ENCODE peak calls at places on chromosomes 6 and 20, in six cellular contexts. One of them, this sample, is unnamed.

GRCh38 chr6:161273356-161273751 is 507 bp downstream of the AGPAT4 start:
- DNase-seq in NCI-H345: no peak
- DNase-seq in tibial artery: no peak
- DNase-seq in non-pigmented ciliary epithelial cell: no peak
- DNase-seq in NK-92 treated with Interleukin-12 subunit alpha and Interleukin-12 subunit beta, amount 100 ng/mL, for 24 hours: no peak
- DNase-seq in effector memory CD4-positive, alpha-beta T cell: peak; percentile 27
- DNase-seq in this sample: no peak

GRCh38 chr6:142913036-142913510 is 31.9 kb downstream of the HIVEP2 start:
- DNase-seq in NCI-H345: no peak
- DNase-seq in tibial artery: no peak
- DNase-seq in non-pigmented ciliary epithelial cell: no peak
- DNase-seq in NK-92 treated with Interleukin-12 subunit alpha and Interleukin-12 subunit beta, amount 100 ng/mL, for 24 hours: no peak
- DNase-seq in effector memory CD4-positive, alpha-beta T cell: no peak
- DNase-seq in this sample: no peak

GRCh38 chr6:79468587-79468986 is 68.6 kb downstream of the LCA5 start:
- DNase-seq in NCI-H345: no peak
- DNase-seq in tibial artery: no peak
- DNase-seq in non-pigmented ciliary epithelial cell: no peak
- DNase-seq in NK-92 treated with Interleukin-12 subunit alpha and Interleukin-12 subunit beta, amount 100 ng/mL, for 24 hours: no peak
- DNase-seq in effector memory CD4-positive, alpha-beta T cell: no peak
- DNase-seq in this sample: no peak

GRCh38 chr6:41531591-41532582 is 14.3 kb upstream of the FOXP4 start:
- DNase-seq in NCI-H345: peak; percentile 72
- DNase-seq in tibial artery: no peak
- DNase-seq in non-pigmented ciliary epithelial cell: peak; percentile 27
- DNase-seq in NK-92 treated with Interleukin-12 subunit alpha and Interleukin-12 subunit beta, amount 100 ng/mL, for 24 hours: peak; percentile 68
- DNase-seq in effector memory CD4-positive, alpha-beta T cell: no peak
- DNase-seq in this sample: no peak

GRCh38 chr20:47557791-47558190 is 56.1 kb downstream of the NCOA3 start:
- DNase-seq in NCI-H345: no peak
- DNase-seq in tibial artery: no peak
- DNase-seq in non-pigmented ciliary epithelial cell: no peak
- DNase-seq in NK-92 treated with Interleukin-12 subunit alpha and Interleukin-12 subunit beta, amount 100 ng/mL, for 24 hours: no peak
- DNase-seq in effector memory CD4-positive, alpha-beta T cell: no peak
- DNase-seq in this sample: no peak

GRCh38 chr20:3041818-3042504 is 1.5 kb upstream of the GNRH2 start:
- DNase-seq in NCI-H345: peak; percentile 72
- DNase-seq in tibial artery: no peak
- DNase-seq in non-pigmented ciliary epithelial cell: no peak
- DNase-seq in NK-92 treated with Interleukin-12 subunit alpha and Interleukin-12 subunit beta, amount 100 ng/mL, for 24 hours: no peak
- DNase-seq in effector memory CD4-positive, alpha-beta T cell: no peak
- DNase-seq in this sample: no peak

GRCh38 chr6:47413752-47414516 is 63.7 kb upstream of the CD2AP start:
- DNase-seq in NCI-H345: peak; percentile 56
- DNase-seq in tibial artery: no peak
- DNase-seq in non-pigmented ciliary epithelial cell: no peak
- DNase-seq in NK-92 treated with Interleukin-12 subunit alpha and Interleukin-12 subunit beta, amount 100 ng/mL, for 24 hours: no peak
- DNase-seq in effector memory CD4-positive, alpha-beta T cell: peak; percentile 2
- DNase-seq in this sample: no peak

GRCh38 chr20:40326794-40327193 is 362.2 kb downstream of the MAFB start:
- DNase-seq in NCI-H345: no peak
- DNase-seq in tibial artery: no peak
- DNase-seq in non-pigmented ciliary epithelial cell: no peak
- DNase-seq in NK-92 treated with Interleukin-12 subunit alpha and Interleukin-12 subunit beta, amount 100 ng/mL, for 24 hours: no peak
- DNase-seq in effector memory CD4-positive, alpha-beta T cell: no peak
- DNase-seq in this sample: no peak

GRCh38 chr6:122077603-122078002 is 321.8 kb upstream of the HSF2 start:
- DNase-seq in NCI-H345: no peak
- DNase-seq in tibial artery: no peak
- DNase-seq in non-pigmented ciliary epithelial cell: no peak
- DNase-seq in NK-92 treated with Interleukin-12 subunit alpha and Interleukin-12 subunit beta, amount 100 ng/mL, for 24 hours: no peak
- DNase-seq in effector memory CD4-positive, alpha-beta T cell: no peak
- DNase-seq in this sample: no peak

GRCh38 chr20:8094415-8094818 is 37.6 kb upstream of the PLCB1 start:
- DNase-seq in NCI-H345: peak; percentile 62
- DNase-seq in tibial artery: peak; percentile 80
- DNase-seq in non-pigmented ciliary epithelial cell: no peak
- DNase-seq in NK-92 treated with Interleukin-12 subunit alpha and Interleukin-12 subunit beta, amount 100 ng/mL, for 24 hours: no peak
- DNase-seq in effector memory CD4-positive, alpha-beta T cell: no peak
- DNase-seq in this sample: peak; percentile 71

GRCh38 chr6:190596-191395 is 101.5 kb upstream of the DUSP22 start:
- DNase-seq in NCI-H345: no peak
- DNase-seq in tibial artery: no peak
- DNase-seq in non-pigmented ciliary epithelial cell: no peak
- DNase-seq in NK-92 treated with Interleukin-12 subunit alpha and Interleukin-12 subunit beta, amount 100 ng/mL, for 24 hours: peak; percentile 13
- DNase-seq in effector memory CD4-positive, alpha-beta T cell: no peak
- DNase-seq in this sample: no peak

GRCh38 chr6:15305909-15306308 is 60.0 kb downstream of the JARID2 start:
- DNase-seq in NCI-H345: no peak
- DNase-seq in tibial artery: no peak
- DNase-seq in non-pigmented ciliary epithelial cell: no peak
- DNase-seq in NK-92 treated with Interleukin-12 subunit alpha and Interleukin-12 subunit beta, amount 100 ng/mL, for 24 hours: no peak
- DNase-seq in effector memory CD4-positive, alpha-beta T cell: no peak
- DNase-seq in this sample: no peak

GRCh38 chr6:91428953-91429560 is 842.2 kb upstream of the MAP3K7 start:
- DNase-seq in NCI-H345: no peak
- DNase-seq in tibial artery: no peak
- DNase-seq in non-pigmented ciliary epithelial cell: no peak
- DNase-seq in NK-92 treated with Interleukin-12 subunit alpha and Interleukin-12 subunit beta, amount 100 ng/mL, for 24 hours: no peak
- DNase-seq in effector memory CD4-positive, alpha-beta T cell: no peak
- DNase-seq in this sample: no peak

GRCh38 chr20:52103469-52103910 is 88.1 kb downstream of the ZFP64 start:
- DNase-seq in NCI-H345: no peak
- DNase-seq in tibial artery: no peak
- DNase-seq in non-pigmented ciliary epithelial cell: no peak
- DNase-seq in NK-92 treated with Interleukin-12 subunit alpha and Interleukin-12 subunit beta, amount 100 ng/mL, for 24 hours: no peak
- DNase-seq in effector memory CD4-positive, alpha-beta T cell: no peak
- DNase-seq in this sample: peak; percentile 41

GRCh38 chr6:104940881-104941693 is 15.8 kb upstream of the LIN28B start:
- DNase-seq in NCI-H345: peak; percentile 31
- DNase-seq in tibial artery: no peak
- DNase-seq in non-pigmented ciliary epithelial cell: no peak
- DNase-seq in NK-92 treated with Interleukin-12 subunit alpha and Interleukin-12 subunit beta, amount 100 ng/mL, for 24 hours: no peak
- DNase-seq in effector memory CD4-positive, alpha-beta T cell: no peak
- DNase-seq in this sample: peak; percentile 66

GRCh38 chr6:158464483-158464882 is 95.4 kb upstream of the TMEM181 start:
- DNase-seq in NCI-H345: no peak
- DNase-seq in tibial artery: no peak
- DNase-seq in non-pigmented ciliary epithelial cell: no peak
- DNase-seq in NK-92 treated with Interleukin-12 subunit alpha and Interleukin-12 subunit beta, amount 100 ng/mL, for 24 hours: no peak
- DNase-seq in effector memory CD4-positive, alpha-beta T cell: no peak
- DNase-seq in this sample: no peak

GRCh38 chr6:125477849-125478248 is 176.1 kb upstream of the HDDC2 start:
- DNase-seq in NCI-H345: no peak
- DNase-seq in tibial artery: no peak
- DNase-seq in non-pigmented ciliary epithelial cell: no peak
- DNase-seq in NK-92 treated with Interleukin-12 subunit alpha and Interleukin-12 subunit beta, amount 100 ng/mL, for 24 hours: no peak
- DNase-seq in effector memory CD4-positive, alpha-beta T cell: no peak
- DNase-seq in this sample: no peak

GRCh38 chr20:46563170-46563847 is 12.9 kb upstream of the OCSTAMP start:
- DNase-seq in NCI-H345: no peak
- DNase-seq in tibial artery: no peak
- DNase-seq in non-pigmented ciliary epithelial cell: no peak
- DNase-seq in NK-92 treated with Interleukin-12 subunit alpha and Interleukin-12 subunit beta, amount 100 ng/mL, for 24 hours: no peak
- DNase-seq in effector memory CD4-positive, alpha-beta T cell: no peak
- DNase-seq in this sample: no peak

GRCh38 chr20:16927031-16927430 is 178.9 kb downstream of the OTOR start:
- DNase-seq in NCI-H345: no peak
- DNase-seq in tibial artery: no peak
- DNase-seq in non-pigmented ciliary epithelial cell: no peak
- DNase-seq in NK-92 treated with Interleukin-12 subunit alpha and Interleukin-12 subunit beta, amount 100 ng/mL, for 24 hours: no peak
- DNase-seq in effector memory CD4-positive, alpha-beta T cell: no peak
- DNase-seq in this sample: no peak

GRCh38 chr20:49276201-49276894 is 1.5 kb downstream of the ZNFX1 start:
- DNase-seq in NCI-H345: peak; percentile 71
- DNase-seq in tibial artery: no peak
- DNase-seq in non-pigmented ciliary epithelial cell: no peak
- DNase-seq in NK-92 treated with Interleukin-12 subunit alpha and Interleukin-12 subunit beta, amount 100 ng/mL, for 24 hours: peak; percentile 48
- DNase-seq in effector memory CD4-positive, alpha-beta T cell: peak; percentile 38
- DNase-seq in this sample: no peak

GRCh38 chr20:9235518-9235917 is 166.6 kb downstream of the PLCB4 start:
- DNase-seq in NCI-H345: peak; percentile 15
- DNase-seq in tibial artery: no peak
- DNase-seq in non-pigmented ciliary epithelial cell: no peak
- DNase-seq in NK-92 treated with Interleukin-12 subunit alpha and Interleukin-12 subunit beta, amount 100 ng/mL, for 24 hours: no peak
- DNase-seq in effector memory CD4-positive, alpha-beta T cell: no peak
- DNase-seq in this sample: no peak

GRCh38 chr6:105746539-105746938 is 339.6 kb upstream of the PRDM1 start:
- DNase-seq in NCI-H345: no peak
- DNase-seq in tibial artery: no peak
- DNase-seq in non-pigmented ciliary epithelial cell: no peak
- DNase-seq in NK-92 treated with Interleukin-12 subunit alpha and Interleukin-12 subunit beta, amount 100 ng/mL, for 24 hours: no peak
- DNase-seq in effector memory CD4-positive, alpha-beta T cell: no peak
- DNase-seq in this sample: no peak

GRCh38 chr20:47276856-47277541 is 79.5 kb downstream of the ZMYND8 start:
- DNase-seq in NCI-H345: no peak
- DNase-seq in tibial artery: peak; percentile 86
- DNase-seq in non-pigmented ciliary epithelial cell: no peak
- DNase-seq in NK-92 treated with Interleukin-12 subunit alpha and Interleukin-12 subunit beta, amount 100 ng/mL, for 24 hours: no peak
- DNase-seq in effector memory CD4-positive, alpha-beta T cell: no peak
- DNase-seq in this sample: peak; percentile 76

GRCh38 chr6:74733830-74734591 is 471.8 kb downstream of the COL12A1 start:
- DNase-seq in NCI-H345: no peak
- DNase-seq in tibial artery: no peak
- DNase-seq in non-pigmented ciliary epithelial cell: no peak
- DNase-seq in NK-92 treated with Interleukin-12 subunit alpha and Interleukin-12 subunit beta, amount 100 ng/mL, for 24 hours: no peak
- DNase-seq in effector memory CD4-positive, alpha-beta T cell: no peak
- DNase-seq in this sample: no peak

GRCh38 chr6:4355241-4355640 is 219.9 kb upstream of the ECI2 start:
- DNase-seq in NCI-H345: no peak
- DNase-seq in tibial artery: no peak
- DNase-seq in non-pigmented ciliary epithelial cell: peak; percentile 80
- DNase-seq in NK-92 treated with Interleukin-12 subunit alpha and Interleukin-12 subunit beta, amount 100 ng/mL, for 24 hours: no peak
- DNase-seq in effector memory CD4-positive, alpha-beta T cell: no peak
- DNase-seq in this sample: no peak

GRCh38 chr20:41304413-41305079 is 13.0 kb downstream of the ZHX3 start:
- DNase-seq in NCI-H345: no peak
- DNase-seq in tibial artery: no peak
- DNase-seq in non-pigmented ciliary epithelial cell: no peak
- DNase-seq in NK-92 treated with Interleukin-12 subunit alpha and Interleukin-12 subunit beta, amount 100 ng/mL, for 24 hours: no peak
- DNase-seq in effector memory CD4-positive, alpha-beta T cell: no peak
- DNase-seq in this sample: no peak

GRCh38 chr6:71349395-71349794 is 60.8 kb downstream of the OGFRL1 start:
- DNase-seq in NCI-H345: no peak
- DNase-seq in tibial artery: no peak
- DNase-seq in non-pigmented ciliary epithelial cell: no peak
- DNase-seq in NK-92 treated with Interleukin-12 subunit alpha and Interleukin-12 subunit beta, amount 100 ng/mL, for 24 hours: no peak
- DNase-seq in effector memory CD4-positive, alpha-beta T cell: no peak
- DNase-seq in this sample: no peak

GRCh38 chr6:29651413-29652197 is 5.3 kb upstream of the MOG start:
- DNase-seq in NCI-H345: peak; percentile 10
- DNase-seq in tibial artery: no peak
- DNase-seq in non-pigmented ciliary epithelial cell: no peak
- DNase-seq in NK-92 treated with Interleukin-12 subunit alpha and Interleukin-12 subunit beta, amount 100 ng/mL, for 24 hours: no peak
- DNase-seq in effector memory CD4-positive, alpha-beta T cell: no peak
- DNase-seq in this sample: no peak

GRCh38 chr6:22582806-22583205 is 13.4 kb downstream of the HDGFL1 start:
- DNase-seq in NCI-H345: no peak
- DNase-seq in tibial artery: no peak
- DNase-seq in non-pigmented ciliary epithelial cell: no peak
- DNase-seq in NK-92 treated with Interleukin-12 subunit alpha and Interleukin-12 subunit beta, amount 100 ng/mL, for 24 hours: no peak
- DNase-seq in effector memory CD4-positive, alpha-beta T cell: no peak
- DNase-seq in this sample: no peak

GRCh38 chr6:19368511-19368910 is 468.7 kb upstream of the ID4 start:
- DNase-seq in NCI-H345: no peak
- DNase-seq in tibial artery: no peak
- DNase-seq in non-pigmented ciliary epithelial cell: peak; percentile 30
- DNase-seq in NK-92 treated with Interleukin-12 subunit alpha and Interleukin-12 subunit beta, amount 100 ng/mL, for 24 hours: no peak
- DNase-seq in effector memory CD4-positive, alpha-beta T cell: no peak
- DNase-seq in this sample: no peak

GRCh38 chr20:32470940-32471339 is 112.8 kb downstream of the ASXL1 start:
- DNase-seq in NCI-H345: no peak
- DNase-seq in tibial artery: no peak
- DNase-seq in non-pigmented ciliary epithelial cell: no peak
- DNase-seq in NK-92 treated with Interleukin-12 subunit alpha and Interleukin-12 subunit beta, amount 100 ng/mL, for 24 hours: no peak
- DNase-seq in effector memory CD4-positive, alpha-beta T cell: no peak
- DNase-seq in this sample: peak; percentile 17

GRCh38 chr20:34344256-34344637 is 18.8 kb upstream of the ITCH start:
- DNase-seq in NCI-H345: no peak
- DNase-seq in tibial artery: no peak
- DNase-seq in non-pigmented ciliary epithelial cell: no peak
- DNase-seq in NK-92 treated with Interleukin-12 subunit alpha and Interleukin-12 subunit beta, amount 100 ng/mL, for 24 hours: no peak
- DNase-seq in effector memory CD4-positive, alpha-beta T cell: no peak
- DNase-seq in this sample: no peak

GRCh38 chr6:151118453-151119123 is 121.2 kb upstream of the AKAP12 start:
- DNase-seq in NCI-H345: no peak
- DNase-seq in tibial artery: no peak
- DNase-seq in non-pigmented ciliary epithelial cell: no peak
- DNase-seq in NK-92 treated with Interleukin-12 subunit alpha and Interleukin-12 subunit beta, amount 100 ng/mL, for 24 hours: no peak
- DNase-seq in effector memory CD4-positive, alpha-beta T cell: no peak
- DNase-seq in this sample: no peak

GRCh38 chr20:17611540-17612286 is 41.8 kb downstream of the DSTN start:
- DNase-seq in NCI-H345: no peak
- DNase-seq in tibial artery: no peak
- DNase-seq in non-pigmented ciliary epithelial cell: no peak
- DNase-seq in NK-92 treated with Interleukin-12 subunit alpha and Interleukin-12 subunit beta, amount 100 ng/mL, for 24 hours: no peak
- DNase-seq in effector memory CD4-positive, alpha-beta T cell: no peak
- DNase-seq in this sample: peak; percentile 62

GRCh38 chr6:26305097-26305841 is 59.7 kb upstream of the BTN3A2 start:
- DNase-seq in NCI-H345: no peak
- DNase-seq in tibial artery: peak; percentile 73
- DNase-seq in non-pigmented ciliary epithelial cell: no peak
- DNase-seq in NK-92 treated with Interleukin-12 subunit alpha and Interleukin-12 subunit beta, amount 100 ng/mL, for 24 hours: peak; percentile 45
- DNase-seq in effector memory CD4-positive, alpha-beta T cell: peak; percentile 52
- DNase-seq in this sample: no peak

This sample was measured in Right ventricle myocardium inferior.